ENCODE peak calls at places on chromosomes 3 and 15, in six cellular contexts. K, F, L, Z, A and G are unnamed samples.

GRCh38 chr15:96171842-96172241 is 158.7 kb upstream of the NR2F2 start:
- DNase-seq in K (no peak), F (peak; percentile 55), L (no peak), Z (no peak), A (no peak), G (no peak)

GRCh38 chr15:47586653-47587224 is 130.6 kb upstream of the SEMA6D start:
- DNase-seq in K (no peak), F (no peak), L (no peak), Z (peak; percentile 1), A (no peak), G (no peak)

GRCh38 chr3:157459706-157460105 is 23.1 kb downstream of the PTX3 start:
- DNase-seq in K (no peak), F (no peak), L (no peak), Z (no peak), A (no peak), G (no peak)

GRCh38 chr3:6249679-6250078 is 611.2 kb upstream of the GRM7 start:
- DNase-seq in K (no peak), F (no peak), L (no peak), Z (no peak), A (no peak), G (no peak)

GRCh38 chr3:113117511-113118302 is 93.7 kb upstream of the BOC start:
- DNase-seq in K (no peak), F (peak; percentile 21), L (no peak), Z (peak; percentile 67), A (no peak), G (peak; percentile 48)

GRCh38 chr3:49359623-49360022 is 1.5 kb upstream of the GPX1 start:
- DNase-seq in K (no peak), F (no peak), L (no peak), Z (no peak), A (no peak), G (no peak)

GRCh38 chr3:171811059-171811912 is 1.0 kb upstream of the PLD1 start:
- DNase-seq in K (no peak), F (peak; percentile 83), L (peak; percentile 97), Z (peak; percentile 100), A (no peak), G (no peak)

GRCh38 chr3:177551431-177551836 is 354.2 kb upstream of the TBL1XR1 start:
- DNase-seq in K (no peak), F (no peak), L (no peak), Z (no peak), A (no peak), G (no peak)

GRCh38 chr3:31981206-31982181 is at the start of the genes OSBPL10 and ZNF860:
- DNase-seq in K (peak; percentile 89), F (peak; percentile 90), L (peak; percentile 86), Z (peak; percentile 81), A (peak; percentile 43), G (peak; percentile 23)

GRCh38 chr15:60875681-60876080 is 353.4 kb downstream of the RORA start:
- DNase-seq in K (no peak), F (no peak), L (no peak), Z (no peak), A (no peak), G (no peak)

GRCh38 chr3:42024578-42025387 is 62.9 kb upstream of the ULK4 start:
- DNase-seq in K (no peak), F (no peak), L (no peak), Z (no peak), A (peak; percentile 42), G (no peak)

GRCh38 chr15:101445562-101446526 is 43.7 kb downstream of the PCSK6 start:
- DNase-seq in K (peak; percentile 26), F (peak; percentile 59), L (no peak), Z (peak; percentile 34), A (no peak), G (no peak)

GRCh38 chr3:195065864-195066185 is 205.1 kb downstream of the XXYLT1 start:
- DNase-seq in K (no peak), F (no peak), L (no peak), Z (no peak), A (no peak), G (no peak)

GRCh38 chr3:194098036-194098871 is 37.7 kb upstream of the HES1 start:
- DNase-seq in K (no peak), F (no peak), L (no peak), Z (no peak), A (no peak), G (no peak)

GRCh38 chr3:68909719-68910118 is 22.6 kb downstream of the TAFA4 start:
- DNase-seq in K (no peak), F (no peak), L (no peak), Z (no peak), A (no peak), G (no peak)

GRCh38 chr3:71513081-71513480 is 70.4 kb downstream of the FOXP1 start:
- DNase-seq in K (no peak), F (no peak), L (no peak), Z (no peak), A (no peak), G (no peak)

GRCh38 chr3:71511037-71511436 is 72.5 kb downstream of the FOXP1 start:
- DNase-seq in K (no peak), F (peak; percentile 42), L (no peak), Z (peak; percentile 88), A (no peak), G (no peak)

GRCh38 chr3:71512544-71512943 is 71.0 kb downstream of the FOXP1 start:
- DNase-seq in K (no peak), F (no peak), L (no peak), Z (no peak), A (no peak), G (no peak)

GRCh38 chr3:71511446-71511845 is 72.1 kb downstream of the FOXP1 start:
- DNase-seq in K (no peak), F (no peak), L (no peak), Z (no peak), A (no peak), G (no peak)

GRCh38 chr3:71512000-71512399 is 71.5 kb downstream of the FOXP1 start:
- DNase-seq in K (no peak), F (peak; percentile 39), L (no peak), Z (no peak), A (no peak), G (peak; percentile 28)
- TF ChIP-seq CTCF in K (no peak), F (peak; percentile 21), L (no peak), Z (no peak), A (no peak), G (no peak)

DNA sequence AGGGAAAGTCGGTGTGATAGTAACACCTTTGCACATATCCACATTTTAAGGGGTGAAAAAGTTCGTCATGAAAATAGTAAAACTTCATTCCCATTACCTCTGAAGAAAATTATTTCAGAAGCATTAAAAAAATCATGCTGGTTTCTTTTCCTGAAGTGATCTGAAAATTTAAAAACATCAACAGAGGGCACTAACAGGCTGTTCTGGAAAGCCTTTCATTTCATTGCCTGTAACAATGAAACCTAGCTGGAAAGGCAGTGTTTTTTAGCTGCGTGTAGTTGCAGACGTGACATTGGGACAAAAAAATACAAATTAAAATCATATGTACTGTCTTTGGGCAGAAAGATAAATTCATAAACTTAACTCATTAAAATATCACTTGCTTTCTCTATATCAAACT is 993.8 kb downstream of the GBE1 start:
- DNase-seq in K (no peak), F (no peak), L (no peak), Z (no peak), A (no peak), G (no peak)
- TF ChIP-seq CTCF in K (no peak), F (peak; percentile 33), L (no peak), Z (no peak), A (no peak), G (no peak)

GRCh38 chr3:186694288-186695032 is 22.7 kb upstream of the KNG1 start:
- DNase-seq in K (no peak), F (no peak), L (no peak), Z (no peak), A (no peak), G (no peak)

GRCh38 chr3:186700267-186700666 is 16.9 kb upstream of the KNG1 start:
- DNase-seq in K (no peak), F (no peak), L (no peak), Z (no peak), A (no peak), G (no peak)

GRCh38 chr3:186693843-186694242 is 23.3 kb upstream of the KNG1 start:
- DNase-seq in K (no peak), F (no peak), L (no peak), Z (no peak), A (no peak), G (no peak)

GRCh38 chr3:186691676-186692075 is 25.5 kb upstream of the KNG1 start:
- DNase-seq in K (no peak), F (no peak), L (no peak), Z (no peak), A (no peak), G (no peak)

GRCh38 chr3:186697510-186697909 is 19.6 kb upstream of the KNG1 start:
- DNase-seq in K (no peak), F (no peak), L (no peak), Z (no peak), A (no peak), G (no peak)
- TF ChIP-seq CTCF in K (no peak), F (no peak), L (no peak), Z (no peak), A (no peak), G (no peak)

DNA sequence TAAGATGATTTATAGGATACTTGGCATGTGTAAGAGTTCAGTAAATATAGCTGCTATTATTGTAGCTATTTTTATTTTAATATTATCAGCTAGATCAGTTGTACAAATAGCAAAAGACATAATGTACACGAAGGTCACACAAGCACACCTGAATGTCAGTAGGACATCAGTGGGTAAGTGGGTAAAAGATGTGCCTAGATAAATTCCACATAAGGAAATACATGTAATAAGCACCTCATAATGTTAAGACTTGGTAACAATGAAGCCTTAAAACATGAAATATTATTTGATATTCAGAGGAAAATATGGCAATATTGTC is 41.5 kb downstream of the ABHD2 start:
- DNase-seq in K (no peak), F (no peak), L (no peak), Z (no peak), A (no peak), G (no peak)
- TF ChIP-seq CTCF in K (no peak), F (no peak), L (no peak), Z (no peak), A (no peak), G (no peak)

DNA sequence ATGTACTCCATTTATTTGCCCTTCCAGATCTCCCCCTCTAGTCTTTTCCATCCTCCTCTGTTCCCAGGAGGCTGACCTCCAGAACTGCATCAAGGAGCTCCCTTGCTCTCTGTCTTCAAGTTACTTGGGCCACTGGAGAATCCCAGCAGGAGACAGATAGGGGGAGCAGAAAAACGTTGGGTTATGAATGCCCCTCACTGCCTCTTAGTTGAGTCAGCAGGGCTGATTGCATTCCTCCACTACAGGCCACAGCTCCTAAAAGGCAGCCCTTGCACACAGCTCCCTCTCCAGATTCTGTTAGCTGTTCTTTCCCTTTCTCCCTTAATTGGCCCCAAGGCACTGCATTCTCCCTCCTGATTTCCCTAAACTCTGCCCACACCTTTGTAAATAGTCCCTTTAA is 12.4 kb upstream of the CEP152 start:
- DNase-seq in K (no peak), F (no peak), L (no peak), Z (peak; percentile 53), A (no peak), G (no peak)
- TF ChIP-seq CTCF in K (no peak), F (no peak), L (no peak), Z (peak; percentile 30), A (no peak), G (no peak)